ENCODE peak calls at places on chromosomes 4 and X, in ten cellular contexts. One of them, this sample, is unnamed.
A peak's percentile ranks its signal among the peaks of the same experiment; 100 is the strongest.

GRCh38 chrX:109049903-109050302 is 313.5 kb upstream of the IRS4 start:
- DNase-seq in neural progenitor cell: peak; percentile 38
- DNase-seq in OCI-LY7: no peak
- DNase-seq in astrocyte of the spinal cord: no peak
- DNase-seq in mammary epithelial cell: no peak
- DNase-seq in body of pancreas: no peak
- DNase-seq in breast epithelium: no peak
- DNase-seq in keratinocyte: no peak
- DNase-seq in kidney: no peak
- DNase-seq in tibial nerve: no peak
- DNase-seq in this sample: no peak

GRCh38 chrX:120604359-120604782 is 470 bp downstream of the MCTS1 start:
- DNase-seq in kidney: no peak
- DNase-seq in astrocyte of the spinal cord: peak; percentile 18
- DNase-seq in body of pancreas: peak; percentile 42
- DNase-seq in tibial nerve: no peak
- DNase-seq in OCI-LY7: peak; percentile 63
- DNase-seq in breast epithelium: no peak
- DNase-seq in neural progenitor cell: peak; percentile 17
- DNase-seq in keratinocyte: no peak
- DNase-seq in mammary epithelial cell: peak; percentile 25
- DNase-seq in this sample: no peak

GRCh38 chr4:184802203-184803015 is 23.4 kb downstream of the ACSL1 start:
- DNase-seq in body of pancreas: no peak
- DNase-seq in neural progenitor cell: no peak
- DNase-seq in keratinocyte: no peak
- DNase-seq in breast epithelium: no peak
- DNase-seq in astrocyte of the spinal cord: no peak
- DNase-seq in mammary epithelial cell: no peak
- DNase-seq in OCI-LY7: no peak
- DNase-seq in kidney: no peak
- DNase-seq in tibial nerve: no peak
- DNase-seq in this sample: no peak

GRCh38 chr4:185412412-185412811 is 13.4 kb downstream of the UFSP2 start:
- DNase-seq in breast epithelium: no peak
- DNase-seq in body of pancreas: no peak
- DNase-seq in mammary epithelial cell: no peak
- DNase-seq in keratinocyte: no peak
- DNase-seq in kidney: no peak
- DNase-seq in astrocyte of the spinal cord: no peak
- DNase-seq in OCI-LY7: no peak
- DNase-seq in neural progenitor cell: no peak
- DNase-seq in tibial nerve: no peak
- DNase-seq in this sample: no peak

GRCh38 chrX:18075603-18076002 is 145.1 kb downstream of the BEND2 start:
- DNase-seq in astrocyte of the spinal cord: no peak
- DNase-seq in mammary epithelial cell: no peak
- DNase-seq in kidney: no peak
- DNase-seq in body of pancreas: no peak
- DNase-seq in keratinocyte: no peak
- DNase-seq in breast epithelium: no peak
- DNase-seq in tibial nerve: no peak
- DNase-seq in OCI-LY7: no peak
- DNase-seq in neural progenitor cell: peak; percentile 4
- DNase-seq in this sample: no peak

GRCh38 chr4:163587867-163588266 is 93.4 kb downstream of the TMA16 start:
- DNase-seq in keratinocyte: no peak
- DNase-seq in breast epithelium: no peak
- DNase-seq in tibial nerve: no peak
- DNase-seq in astrocyte of the spinal cord: peak; percentile 11
- DNase-seq in body of pancreas: no peak
- DNase-seq in OCI-LY7: peak; percentile 87
- DNase-seq in neural progenitor cell: no peak
- DNase-seq in kidney: no peak
- DNase-seq in mammary epithelial cell: no peak
- DNase-seq in this sample: no peak

GRCh38 chr4:108940086-108941033 is 177.5 kb upstream of the ETNPPL start:
- DNase-seq in OCI-LY7: no peak
- DNase-seq in keratinocyte: peak; percentile 25
- DNase-seq in body of pancreas: no peak
- DNase-seq in tibial nerve: no peak
- DNase-seq in kidney: no peak
- DNase-seq in mammary epithelial cell: peak; percentile 79
- DNase-seq in breast epithelium: no peak
- DNase-seq in astrocyte of the spinal cord: no peak
- DNase-seq in neural progenitor cell: no peak
- DNase-seq in this sample: no peak

GRCh38 chr4:124883642-124884041 is 171.1 kb upstream of the ANKRD50 start:
- DNase-seq in OCI-LY7: no peak
- DNase-seq in neural progenitor cell: no peak
- DNase-seq in mammary epithelial cell: no peak
- DNase-seq in keratinocyte: no peak
- DNase-seq in astrocyte of the spinal cord: peak; percentile 35
- DNase-seq in body of pancreas: no peak
- DNase-seq in breast epithelium: no peak
- DNase-seq in tibial nerve: no peak
- DNase-seq in kidney: no peak
- DNase-seq in this sample: no peak

GRCh38 chrX:109475174-109475891 is 6.6 kb downstream of the GUCY2F start:
- DNase-seq in keratinocyte: no peak
- DNase-seq in body of pancreas: peak; percentile 35
- DNase-seq in tibial nerve: peak; percentile 30
- DNase-seq in kidney: peak; percentile 62
- DNase-seq in OCI-LY7: no peak
- DNase-seq in breast epithelium: peak; percentile 36
- DNase-seq in mammary epithelial cell: peak; percentile 27
- DNase-seq in neural progenitor cell: peak; percentile 91
- DNase-seq in astrocyte of the spinal cord: peak; percentile 61
- DNase-seq in this sample: peak; percentile 33

GRCh38 chrX:155662297-155662696 is 49.5 kb upstream of the TMLHE start:
- DNase-seq in breast epithelium: no peak
- DNase-seq in OCI-LY7: no peak
- DNase-seq in neural progenitor cell: peak; percentile 26
- DNase-seq in mammary epithelial cell: no peak
- DNase-seq in kidney: no peak
- DNase-seq in body of pancreas: no peak
- DNase-seq in tibial nerve: no peak
- DNase-seq in astrocyte of the spinal cord: no peak
- DNase-seq in keratinocyte: no peak
- DNase-seq in this sample: no peak

GRCh38 chr4:1009647-1010521 is 1.5 kb upstream of the FGFRL1 start:
- DNase-seq in astrocyte of the spinal cord: peak; percentile 32
- DNase-seq in OCI-LY7: peak; percentile 70
- DNase-seq in mammary epithelial cell: peak; percentile 38
- DNase-seq in kidney: peak; percentile 93
- DNase-seq in tibial nerve: peak; percentile 54
- DNase-seq in neural progenitor cell: peak; percentile 83
- DNase-seq in keratinocyte: no peak
- DNase-seq in breast epithelium: peak; percentile 74
- DNase-seq in body of pancreas: peak; percentile 78
- DNase-seq in this sample: no peak

DNA sequence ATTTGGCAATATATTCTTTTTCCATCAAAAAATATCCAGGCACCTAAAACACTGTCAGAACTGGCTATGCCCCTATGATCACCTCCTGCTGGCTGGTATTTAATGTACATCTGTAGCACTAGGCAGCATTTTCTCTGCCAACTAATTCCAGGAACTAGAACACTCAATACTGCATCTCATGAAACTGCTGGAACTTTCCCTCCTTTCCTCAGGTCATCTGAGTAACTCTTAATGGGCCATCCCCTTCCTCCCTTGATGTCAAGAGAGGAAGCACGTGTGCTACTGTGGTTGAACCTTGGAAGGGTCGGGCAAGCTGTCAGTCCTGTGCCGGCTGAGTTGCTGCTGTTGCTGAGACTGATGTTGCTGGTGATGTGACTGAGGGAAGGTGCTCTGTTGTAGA is 39.4 kb downstream of the TMEM165 start:
- DNase-seq in neural progenitor cell: peak; percentile 8
- DNase-seq in body of pancreas: no peak
- DNase-seq in mammary epithelial cell: no peak
- DNase-seq in keratinocyte: no peak
- DNase-seq in tibial nerve: no peak
- DNase-seq in breast epithelium: no peak
- DNase-seq in astrocyte of the spinal cord: peak; percentile 25
- DNase-seq in OCI-LY7: no peak
- DNase-seq in kidney: no peak
- DNase-seq in this sample: no peak
- TF ChIP-seq CTCF in neural progenitor cell: peak; percentile 17
- TF ChIP-seq CTCF in body of pancreas: peak; percentile 27
- TF ChIP-seq CTCF in mammary epithelial cell: peak; percentile 12
- TF ChIP-seq CTCF in keratinocyte: no peak
- TF ChIP-seq CTCF in tibial nerve: peak; percentile 12
- TF ChIP-seq CTCF in breast epithelium: no peak
- TF ChIP-seq CTCF in astrocyte of the spinal cord: peak; percentile 25
- TF ChIP-seq CTCF in OCI-LY7: no peak
- TF ChIP-seq CTCF in kidney: no peak
- TF ChIP-seq CTCF in this sample: no peak

GRCh38 chr4:156111706-156112105 is 158.0 kb upstream of the CTSO start:
- DNase-seq in body of pancreas: no peak
- DNase-seq in neural progenitor cell: no peak
- DNase-seq in breast epithelium: no peak
- DNase-seq in astrocyte of the spinal cord: no peak
- DNase-seq in kidney: no peak
- DNase-seq in OCI-LY7: no peak
- DNase-seq in keratinocyte: no peak
- DNase-seq in mammary epithelial cell: no peak
- DNase-seq in tibial nerve: no peak
- DNase-seq in this sample: no peak

GRCh38 chr4:156113138-156113537 is 159.5 kb upstream of the CTSO start:
- DNase-seq in tibial nerve: no peak
- DNase-seq in keratinocyte: no peak
- DNase-seq in body of pancreas: no peak
- DNase-seq in kidney: no peak
- DNase-seq in astrocyte of the spinal cord: no peak
- DNase-seq in OCI-LY7: no peak
- DNase-seq in breast epithelium: no peak
- DNase-seq in mammary epithelial cell: peak; percentile 4
- DNase-seq in neural progenitor cell: no peak
- DNase-seq in this sample: no peak

DNA sequence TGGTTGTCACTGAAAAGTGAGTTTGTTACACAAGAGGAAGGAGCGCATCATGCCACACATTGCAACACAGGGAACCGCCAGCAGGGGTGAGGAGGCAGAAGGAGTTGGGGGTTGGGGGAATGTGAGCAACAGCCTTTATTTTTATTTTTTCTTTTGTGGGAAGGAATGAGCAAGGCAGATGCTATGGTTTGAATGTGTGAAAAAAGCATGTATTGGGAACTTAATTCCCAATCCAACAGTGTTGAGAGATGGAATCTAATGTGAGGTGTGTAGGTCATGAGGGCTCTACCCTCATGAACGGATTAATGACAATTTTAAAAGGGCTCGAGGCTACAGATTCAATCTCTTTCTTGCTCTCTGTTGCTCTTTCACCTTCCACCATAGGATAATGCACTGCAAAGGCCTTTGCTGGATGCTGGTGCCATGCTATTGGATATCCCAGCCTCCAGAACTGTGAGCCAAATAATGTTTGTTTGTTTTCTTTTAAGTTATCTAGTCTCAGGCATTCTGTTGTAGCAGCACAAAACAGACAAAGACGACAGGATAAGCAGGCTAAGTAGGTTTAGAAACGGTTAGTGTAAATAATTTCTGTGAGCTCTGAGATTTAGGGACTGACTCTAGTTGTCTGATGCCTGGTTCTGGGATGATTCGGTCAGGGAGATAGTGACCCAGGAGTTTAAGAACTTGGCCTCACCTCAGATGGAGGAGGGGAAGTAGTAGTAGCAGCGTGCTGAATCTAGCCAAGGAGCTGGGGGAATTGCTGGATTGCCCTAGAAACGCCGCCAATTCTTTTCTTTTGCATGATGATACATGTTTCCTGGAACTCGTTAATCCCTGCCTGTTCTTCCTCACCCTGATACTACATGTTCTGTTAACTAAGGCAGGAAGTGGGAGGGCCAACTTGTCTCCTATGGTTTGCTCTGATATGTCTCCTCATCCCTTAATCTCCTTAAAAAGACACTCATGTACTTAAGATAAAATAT is 156.6 kb upstream of the CTSO start:
- DNase-seq in keratinocyte: peak; percentile 65
- DNase-seq in body of pancreas: no peak
- DNase-seq in mammary epithelial cell: peak; percentile 83
- DNase-seq in kidney: no peak
- DNase-seq in OCI-LY7: no peak
- DNase-seq in astrocyte of the spinal cord: no peak
- DNase-seq in tibial nerve: no peak
- DNase-seq in breast epithelium: no peak
- DNase-seq in neural progenitor cell: no peak
- DNase-seq in this sample: no peak
- H3K4me3 ChIP-seq in keratinocyte: no peak overlapping the region
- H3K4me3 ChIP-seq in body of pancreas: no peak overlapping the region
- H3K4me3 ChIP-seq in mammary epithelial cell: no peak overlapping the region
- H3K4me3 ChIP-seq in kidney: no peak overlapping the region
- H3K4me3 ChIP-seq in OCI-LY7: no peak overlapping the region
- H3K4me3 ChIP-seq in astrocyte of the spinal cord: no peak overlapping the region
- H3K4me3 ChIP-seq in tibial nerve: no peak overlapping the region
- H3K4me3 ChIP-seq in breast epithelium: no peak overlapping the region
- H3K4me3 ChIP-seq in neural progenitor cell: no peak overlapping the region
- H3K4me3 ChIP-seq in this sample: no peak overlapping the region

DNA sequence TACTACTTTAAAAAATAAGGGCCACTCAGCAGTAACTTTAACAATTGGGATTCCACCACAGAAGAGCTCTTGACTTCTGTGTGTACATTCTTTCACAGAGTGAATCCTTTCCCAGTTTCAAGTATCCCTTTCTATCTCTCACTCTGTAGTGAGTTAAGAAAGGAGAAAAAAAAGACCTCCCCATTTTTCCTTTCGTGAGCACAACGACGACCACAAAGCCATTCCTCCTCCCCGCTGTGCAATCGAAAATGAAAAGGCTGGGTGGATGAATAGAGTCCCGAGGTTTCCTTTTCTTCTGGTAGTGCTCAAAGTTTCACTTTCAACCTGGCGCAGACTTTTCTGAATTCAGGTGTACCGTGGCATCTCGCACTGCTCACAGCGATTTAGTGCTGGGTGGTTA is 58.0 kb downstream of the TAB3 start:
- DNase-seq in kidney: no peak
- DNase-seq in breast epithelium: no peak
- DNase-seq in tibial nerve: no peak
- DNase-seq in mammary epithelial cell: no peak
- DNase-seq in astrocyte of the spinal cord: no peak
- DNase-seq in body of pancreas: no peak
- DNase-seq in OCI-LY7: no peak
- DNase-seq in neural progenitor cell: peak; percentile 47
- DNase-seq in keratinocyte: no peak
- DNase-seq in this sample: no peak
- TF ChIP-seq CTCF in kidney: no peak
- TF ChIP-seq CTCF in breast epithelium: no peak
- TF ChIP-seq CTCF in tibial nerve: no peak
- TF ChIP-seq CTCF in mammary epithelial cell: no peak
- TF ChIP-seq CTCF in astrocyte of the spinal cord: no peak
- TF ChIP-seq CTCF in body of pancreas: no peak
- TF ChIP-seq CTCF in OCI-LY7: no peak
- TF ChIP-seq CTCF in neural progenitor cell: no peak
- TF ChIP-seq CTCF in keratinocyte: no peak
- TF ChIP-seq CTCF in this sample: no peak

DNA sequence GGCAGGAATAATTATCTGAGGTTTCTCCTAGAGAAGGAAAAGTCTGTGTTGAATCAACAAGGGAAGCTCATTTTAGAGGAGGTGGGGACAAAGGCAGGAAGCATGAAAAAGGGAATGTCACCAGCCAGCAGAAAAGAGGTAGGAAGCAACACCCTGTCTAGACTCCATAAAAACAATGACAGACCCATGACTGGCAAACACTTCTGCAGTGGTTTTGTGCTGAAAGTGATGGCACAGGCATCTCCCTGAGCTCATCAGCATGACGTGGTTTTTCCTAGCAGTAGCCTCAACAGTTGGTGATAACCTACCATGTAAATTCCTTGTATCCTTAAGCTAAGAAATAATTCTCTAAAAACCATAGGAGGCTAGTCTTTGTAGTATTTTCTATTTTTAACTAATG is 110.7 kb upstream of the GALNT7 start:
- DNase-seq in mammary epithelial cell: no peak
- DNase-seq in tibial nerve: no peak
- DNase-seq in neural progenitor cell: no peak
- DNase-seq in breast epithelium: no peak
- DNase-seq in body of pancreas: no peak
- DNase-seq in kidney: no peak
- DNase-seq in keratinocyte: no peak
- DNase-seq in OCI-LY7: no peak
- DNase-seq in astrocyte of the spinal cord: peak; percentile 22
- DNase-seq in this sample: no peak
- H3K4me3 ChIP-seq in mammary epithelial cell: no peak overlapping the region
- H3K4me3 ChIP-seq in tibial nerve: no peak overlapping the region
- H3K4me3 ChIP-seq in neural progenitor cell: no peak overlapping the region
- H3K4me3 ChIP-seq in breast epithelium: no peak overlapping the region
- H3K4me3 ChIP-seq in body of pancreas: no peak overlapping the region
- H3K4me3 ChIP-seq in kidney: no peak overlapping the region
- H3K4me3 ChIP-seq in keratinocyte: no peak overlapping the region
- H3K4me3 ChIP-seq in OCI-LY7: no peak overlapping the region
- H3K4me3 ChIP-seq in astrocyte of the spinal cord: no peak overlapping the region
- H3K4me3 ChIP-seq in this sample: no peak overlapping the region

This sample was measured in dorsolateral prefrontal cortex.